ENCODE peak calls at places on chromosomes 11 and 22, in eight cellular contexts. One of them, this sample, is unnamed.

GRCh38 chr22:24175160-24175808 is 6.0 kb upstream of the SUSD2 start:
- DNase-seq in posterior vena cava: peak; percentile 95
- DNase-seq in neural crest cell: peak; percentile 77
- DNase-seq in NCI-H510A treated with DMSO at 0.1 percent for 48 hours: peak; percentile 26
- DNase-seq in COR-L47: peak; percentile 46
- DNase-seq in RKO: peak; percentile 69
- DNase-seq in RPMI7951: peak; percentile 51
- DNase-seq in activated T-cell treated with anti-CD3 and anti-CD28 coated beads for 24 hours: peak; percentile 37
- DNase-seq in this sample: peak; percentile 92

GRCh38 chr11:123407124-123407995 is 22.7 kb upstream of the GRAMD1B start:
- DNase-seq in posterior vena cava: no peak
- DNase-seq in neural crest cell: peak; percentile 32
- DNase-seq in NCI-H510A treated with DMSO at 0.1 percent for 48 hours: no peak
- DNase-seq in COR-L47: peak; percentile 92
- DNase-seq in RKO: peak; percentile 55
- DNase-seq in RPMI7951: peak; percentile 74
- DNase-seq in activated T-cell treated with anti-CD3 and anti-CD28 coated beads for 24 hours: peak; percentile 33
- DNase-seq in this sample: no peak

GRCh38 chr11:62664405-62665074 is 470 bp downstream of the C11orf98 start:
- DNase-seq in posterior vena cava: peak; percentile 85
- DNase-seq in neural crest cell: no peak
- DNase-seq in NCI-H510A treated with DMSO at 0.1 percent for 48 hours: peak; percentile 74
- DNase-seq in COR-L47: peak; percentile 57
- DNase-seq in RKO: peak; percentile 70
- DNase-seq in RPMI7951: peak; percentile 52
- DNase-seq in activated T-cell treated with anti-CD3 and anti-CD28 coated beads for 24 hours: peak; percentile 44
- DNase-seq in this sample: peak; percentile 78

GRCh38 chr11:4543561-4543960 is 1.4 kb upstream of the OR52M1 start:
- DNase-seq in posterior vena cava: no peak
- DNase-seq in neural crest cell: no peak
- DNase-seq in NCI-H510A treated with DMSO at 0.1 percent for 48 hours: no peak
- DNase-seq in COR-L47: no peak
- DNase-seq in RKO: peak; percentile 22
- DNase-seq in RPMI7951: no peak
- DNase-seq in activated T-cell treated with anti-CD3 and anti-CD28 coated beads for 24 hours: no peak
- DNase-seq in this sample: no peak

GRCh38 chr11:113721462-113722066 is 15.5 kb upstream of the TMPRSS5 start:
- DNase-seq in posterior vena cava: no peak
- DNase-seq in neural crest cell: no peak
- DNase-seq in NCI-H510A treated with DMSO at 0.1 percent for 48 hours: no peak
- DNase-seq in COR-L47: no peak
- DNase-seq in RKO: no peak
- DNase-seq in RPMI7951: no peak
- DNase-seq in activated T-cell treated with anti-CD3 and anti-CD28 coated beads for 24 hours: no peak
- DNase-seq in this sample: no peak

GRCh38 chr11:121291896-121292502 is 572 bp upstream of the SC5D start:
- DNase-seq in posterior vena cava: no peak
- DNase-seq in neural crest cell: no peak
- DNase-seq in NCI-H510A treated with DMSO at 0.1 percent for 48 hours: peak; percentile 56
- DNase-seq in COR-L47: peak; percentile 15
- DNase-seq in RKO: no peak
- DNase-seq in RPMI7951: peak; percentile 2
- DNase-seq in activated T-cell treated with anti-CD3 and anti-CD28 coated beads for 24 hours: no peak
- DNase-seq in this sample: no peak

GRCh38 chr11:77705877-77706579 is 68.4 kb upstream of the CLNS1A start:
- DNase-seq in posterior vena cava: no peak
- DNase-seq in neural crest cell: no peak
- DNase-seq in NCI-H510A treated with DMSO at 0.1 percent for 48 hours: no peak
- DNase-seq in COR-L47: no peak
- DNase-seq in RKO: no peak
- DNase-seq in RPMI7951: no peak
- DNase-seq in activated T-cell treated with anti-CD3 and anti-CD28 coated beads for 24 hours: no peak
- DNase-seq in this sample: no peak

GRCh38 chr22:19565382-19565902 is 41.2 kb upstream of the CLDN5 start:
- DNase-seq in posterior vena cava: peak; percentile 13
- DNase-seq in neural crest cell: no peak
- DNase-seq in NCI-H510A treated with DMSO at 0.1 percent for 48 hours: no peak
- DNase-seq in COR-L47: no peak
- DNase-seq in RKO: no peak
- DNase-seq in RPMI7951: no peak
- DNase-seq in activated T-cell treated with anti-CD3 and anti-CD28 coated beads for 24 hours: no peak
- DNase-seq in this sample: peak; percentile 7

GRCh38 chr11:100849009-100849913 is 162.2 kb downstream of the ARHGAP42 start:
- DNase-seq in posterior vena cava: no peak
- DNase-seq in neural crest cell: no peak
- DNase-seq in NCI-H510A treated with DMSO at 0.1 percent for 48 hours: no peak
- DNase-seq in COR-L47: no peak
- DNase-seq in RKO: no peak
- DNase-seq in RPMI7951: peak; percentile 92
- DNase-seq in activated T-cell treated with anti-CD3 and anti-CD28 coated beads for 24 hours: no peak
- DNase-seq in this sample: no peak

GRCh38 chr22:27129266-27129665 is 471.9 kb downstream of the MIAT start:
- DNase-seq in posterior vena cava: no peak
- DNase-seq in neural crest cell: no peak
- DNase-seq in NCI-H510A treated with DMSO at 0.1 percent for 48 hours: no peak
- DNase-seq in COR-L47: no peak
- DNase-seq in RKO: peak; percentile 14
- DNase-seq in RPMI7951: peak; percentile 61
- DNase-seq in activated T-cell treated with anti-CD3 and anti-CD28 coated beads for 24 hours: no peak
- DNase-seq in this sample: no peak

GRCh38 chr22:40238425-40239344 is 61.0 kb downstream of the TNRC6B start:
- DNase-seq in posterior vena cava: no peak
- DNase-seq in neural crest cell: no peak
- DNase-seq in NCI-H510A treated with DMSO at 0.1 percent for 48 hours: no peak
- DNase-seq in COR-L47: no peak
- DNase-seq in RKO: peak; percentile 23
- DNase-seq in RPMI7951: peak; percentile 79
- DNase-seq in activated T-cell treated with anti-CD3 and anti-CD28 coated beads for 24 hours: no peak
- DNase-seq in this sample: no peak

GRCh38 chr11:89293966-89294679 is 116.4 kb downstream of the TYR start:
- DNase-seq in posterior vena cava: no peak
- DNase-seq in neural crest cell: peak; percentile 20
- DNase-seq in NCI-H510A treated with DMSO at 0.1 percent for 48 hours: peak; percentile 31
- DNase-seq in COR-L47: no peak
- DNase-seq in RKO: no peak
- DNase-seq in RPMI7951: no peak
- DNase-seq in activated T-cell treated with anti-CD3 and anti-CD28 coated beads for 24 hours: no peak
- DNase-seq in this sample: no peak

This sample was measured in cardiac septum.